ENCODE peak calls at places on chromosome 16, in four cellular contexts. M is A549, F is K562, L is HepG2. I is an unnamed sample.

GRCh38 chr16:81061307-81061640 is 15.8 kb downstream of the C16orf46 start:
- DNase-seq in M (no peak), L (no peak), F (no peak), I (no peak)

GRCh38 chr16:55557186-55557585 is 9.3 kb upstream of the CAPNS2 start:
- DNase-seq in L (no peak), F (no peak), M (no peak), I (no peak)

GRCh38 chr16:52547001-52547833 is at the start of gene TOX3:
- DNase-seq in M (no peak), F (no peak), L (no peak), I (no peak)

GRCh38 chr16:71923941-71924690 is 28.8 kb downstream of the IST1 start:
- DNase-seq in M (no peak), L (no peak), F (no peak), I (no peak)

GRCh38 chr16:88116121-88116900 is 165.1 kb downstream of the BANP start:
- DNase-seq in M (no peak), L (no peak), F (no peak), I (peak; percentile 77)

GRCh38 chr16:677306-678190 is 2.1 kb downstream of the RHBDL1 start:
- DNase-seq in M (no peak), F (no peak), L (no peak), I (no peak)

GRCh38 chr16:10039220-10040096 is 142.8 kb downstream of the GRIN2A start:
- DNase-seq in M (peak; percentile 38), L (no peak), F (no peak), I (no peak)

GRCh38 chr16:29816694-29817441 is 916 bp downstream of the PAGR1 start:
- DNase-seq in M (peak; percentile 71), F (peak; percentile 66), L (peak; percentile 47), I (peak; percentile 60)

GRCh38 chr16:72637306-72637705 is 410.6 kb downstream of the ZFHX3 start:
- DNase-seq in M (peak; percentile 25), F (no peak), L (no peak), I (peak; percentile 77)

GRCh38 chr16:29114476-29115012 is 129.7 kb downstream of the LAT start:
- DNase-seq in L (no peak), F (peak; percentile 10), M (no peak), I (no peak)

GRCh38 chr16:50463581-50464324 is 84.4 kb upstream of the NKD1 start:
- DNase-seq in L (peak; percentile 88), M (no peak), F (no peak), I (no peak)

GRCh38 chr16:57297856-57298255 is 13.4 kb upstream of the PLLP start:
- DNase-seq in F (peak; percentile 54), L (no peak), M (no peak), I (no peak)

GRCh38 chr16:23140082-23140481 is 9.2 kb downstream of the USP31 start:
- DNase-seq in L (no peak), M (no peak), F (no peak), I (no peak)

GRCh38 chr16:9797306-9797705 is 384.9 kb downstream of the GRIN2A start:
- DNase-seq in L (peak; percentile 13), F (no peak), M (peak; percentile 13), I (no peak)

GRCh38 chr16:2096853-2097620 is 38.7 kb downstream of the PKD1 start:
- DNase-seq in M (no peak), F (no peak), L (no peak), I (no peak)

GRCh38 chr16:9102379-9102778 is 10.9 kb downstream of the HAPSTR1 start:
- DNase-seq in M (peak; percentile 37), F (no peak), L (no peak), I (peak; percentile 97)

GRCh38 chr16:16025214-16025968 is 76.0 kb downstream of the ABCC1 start:
- DNase-seq in F (peak; percentile 15), L (no peak), M (peak; percentile 64), I (peak; percentile 97)

GRCh38 chr16:46857261-46857962 is 26.4 kb upstream of the C16orf87 start:
- DNase-seq in M (peak; percentile 61), L (peak; percentile 65), F (peak; percentile 23), I (peak; percentile 82)

GRCh38 chr16:3020247-3020603 is at the start of gene TNFRSF12A:
- DNase-seq in F (peak; percentile 94), M (peak; percentile 82), L (peak; percentile 66), I (peak; percentile 68)

GRCh38 chr16:3149630-3150345 is 15.0 kb downstream of the ZNF213 start:
- DNase-seq in F (peak; percentile 88), L (no peak), M (peak; percentile 83), I (peak; percentile 42)

GRCh38 chr16:259814-260253 is 15.9 kb downstream of the RGS11 start:
- DNase-seq in L (no peak), M (no peak), F (no peak), I (no peak)

GRCh38 chr16:30750876-30751465 is 2.7 kb downstream of the PHKG2 start:
- DNase-seq in F (no peak), M (no peak), L (no peak), I (no peak)

GRCh38 chr16:11354733-11355574 is 9.7 kb downstream of the RMI2 start:
- DNase-seq in M (no peak), L (no peak), F (peak; percentile 35), I (peak; percentile 92)

GRCh38 chr16:88064011-88064888 is 113.0 kb downstream of the BANP start:
- DNase-seq in L (no peak), M (no peak), F (no peak), I (peak; percentile 5)

GRCh38 chr16:20916289-20916688 is 15.7 kb downstream of the LYRM1 start:
- DNase-seq in F (peak; percentile 44), M (no peak), L (no peak), I (no peak)

GRCh38 chr16:27220991-27221390 is 17.7 kb downstream of the KDM8 start:
- DNase-seq in L (no peak), F (no peak), M (no peak), I (no peak)

GRCh38 chr16:49778202-49778601 is 77.7 kb downstream of the ZNF423 start:
- DNase-seq in M (no peak), L (no peak), F (no peak), I (no peak)

GRCh38 chr16:22205577-22206012 is 483 bp upstream of the EEF2K start:
- DNase-seq in F (no peak), L (no peak), M (no peak), I (no peak)

GRCh38 chr16:16143038-16143763 is 80.1 kb downstream of the ABCC6 start:
- DNase-seq in L (peak; percentile 65), F (peak; percentile 50), M (peak; percentile 50), I (no peak)

GRCh38 chr16:14405611-14406537 is 224.2 kb downstream of the PARN start:
- DNase-seq in M (peak; percentile 59), F (peak; percentile 73), L (peak; percentile 90), I (no peak)
- TF ChIP-seq RAD21 in M (no peak), F (no peak), L (peak; percentile 59), I (no peak)

GRCh38 chr16:85373741-85374570 is 239.2 kb upstream of the GSE1 start:
- DNase-seq in L (no peak), F (no peak), M (no peak), I (no peak)
- TF ChIP-seq MAZ in L (no peak), F (no peak), M (no peak), I (no peak)

GRCh38 chr16:48609453-48610023 is 442 bp downstream of the N4BP1 start:
- DNase-seq in M (peak; percentile 47), L (no peak), F (peak; percentile 63), I (peak; percentile 54)
- TF ChIP-seq RFX5 in M (no peak), L (no peak), F (no peak), I (no peak)

GRCh38 chr16:85697441-85697840 is 8.7 kb upstream of the GINS2 start:
- DNase-seq in L (no peak), M (no peak), F (no peak), I (no peak)
- TF ChIP-seq RAD21 in L (no peak), M (no peak), F (no peak), I (no peak)

GRCh38 chr16:89600427-89600826 is 13.0 kb upstream of the DPEP1 start:
- DNase-seq in F (no peak), L (no peak), M (no peak), I (no peak)

GRCh38 chr16:89599451-89599858 is 14.0 kb upstream of the DPEP1 start:
- DNase-seq in F (peak; percentile 81), L (peak; percentile 69), M (peak; percentile 81), I (no peak)

GRCh38 chr16:89600956-89601355 is 12.5 kb upstream of the DPEP1 start:
- DNase-seq in M (no peak), L (no peak), F (no peak), I (no peak)

GRCh38 chr16:89598199-89598598 is 15.2 kb upstream of the DPEP1 start:
- DNase-seq in F (peak; percentile 47), M (peak; percentile 71), L (no peak), I (peak; percentile 43)

DNA sequence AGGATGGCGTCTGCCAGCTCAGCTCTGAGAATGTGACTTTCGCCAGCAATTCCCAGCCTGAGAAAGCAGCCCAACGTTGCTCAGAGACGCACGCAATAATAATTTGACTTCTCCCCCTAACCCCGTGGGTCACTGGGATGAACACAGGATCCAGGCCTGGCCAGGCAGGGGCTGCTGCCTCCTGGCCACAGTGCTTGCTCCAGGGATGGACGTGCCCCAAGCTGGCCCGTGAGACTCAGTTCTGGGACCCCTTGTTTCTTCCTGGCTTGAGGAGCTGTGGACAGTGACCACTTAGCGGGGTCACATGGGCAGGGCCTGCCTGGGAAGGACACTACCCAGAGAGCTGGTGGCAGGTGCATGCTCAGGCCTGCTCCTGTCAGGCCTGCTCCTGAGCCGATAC is 13.5 kb upstream of the DPEP1 start:
- DNase-seq in M (no peak), F (no peak), L (no peak), I (no peak)
- TF ChIP-seq MAZ in M (no peak), F (no peak), L (no peak), I (no peak)

GRCh38 chr16:89954462-89954861 is 5.9 kb downstream of the DEF8 start:
- DNase-seq in F (no peak), L (no peak), M (no peak), I (no peak)
- TF ChIP-seq RFX5 in F (no peak), L (no peak), M (no peak), I (no peak)

DNA sequence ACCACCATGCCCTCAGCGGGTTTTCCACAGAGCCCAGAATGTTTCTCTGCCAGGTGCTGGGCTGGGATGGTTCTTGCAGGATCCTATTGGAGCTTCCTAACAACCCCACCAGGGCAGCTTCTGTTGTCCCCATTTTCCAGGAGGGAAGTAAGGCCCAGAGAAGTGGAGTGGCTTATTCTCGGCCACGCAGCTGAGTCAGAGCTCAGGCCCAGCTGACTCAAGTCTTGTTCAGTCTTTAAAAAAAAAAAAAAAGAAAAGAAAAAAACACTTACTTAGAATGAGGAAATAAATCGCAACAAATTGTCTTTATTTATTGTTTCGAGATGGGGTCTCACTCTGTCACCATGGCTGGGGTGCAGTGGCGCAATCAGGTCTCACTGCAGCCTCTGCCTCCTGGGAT is 413.0 kb downstream of the CPPED1 start:
- DNase-seq in M (no peak), L (no peak), F (no peak), I (peak; percentile 64)
- TF ChIP-seq RAD21 in M (no peak), L (no peak), F (no peak), I (no peak)

GRCh38 chr16:19071811-19072777 is 4.7 kb downstream of the COQ7 start:
- DNase-seq in F (peak; percentile 75), L (peak; percentile 75), M (peak; percentile 77), I (peak; percentile 56)
- TF ChIP-seq MAZ in F (no peak), L (no peak), M (no peak), I (no peak)

I was measured in IMR-90.